ENCODE peak calls at places on chromosomes 4 and X, in ten cellular contexts. I is GDM1, U is activated T-helper 1 cell treated with Interleukin-2 at 50 U/mL for 16 hours, G is substantia nigra, J is smooth muscle cell of the brain vasculature, E is kidney tubule cell, V is NCI-H146, S is glutamatergic neuron, C is HEK293T, X is Calu3. Y is an unnamed sample.
A peak's percentile ranks its signal among the peaks of the same experiment; 100 is the strongest.

GRCh38 chrX:82998163-82998562 is 509.9 kb upstream of the POU3F4 start:
- DNase-seq in C (no peak), I (no peak), U (no peak), E (no peak), J (no peak), X (no peak), S (no peak), G (no peak), V (no peak), Y (no peak)

GRCh38 chr4:126715067-126715466 is 917.7 kb upstream of the INTU start:
- DNase-seq in E (no peak), U (no peak), I (no peak), V (no peak), C (no peak), S (no peak), J (no peak), G (no peak), X (no peak), Y (no peak)

GRCh38 chr4:14334166-14334565 is 668.1 kb upstream of the CPEB2 start:
- DNase-seq in I (no peak), E (no peak), X (no peak), S (no peak), V (no peak), J (no peak), C (no peak), U (no peak), G (no peak), Y (no peak)

GRCh38 chr4:74659576-74660411 is 134.5 kb downstream of the BTC start:
- DNase-seq in V (no peak), C (no peak), J (peak; percentile 88), E (peak; percentile 99), X (peak; percentile 69), U (no peak), G (no peak), I (peak; percentile 36), S (no peak), Y (peak; percentile 53)

GRCh38 chrX:110003167-110004156 is 548 bp downstream of the TMEM164 start:
- DNase-seq in V (peak; percentile 24), E (peak; percentile 29), C (no peak), G (no peak), J (no peak), U (no peak), I (no peak), S (peak; percentile 12), X (peak; percentile 26), Y (peak; percentile 25)

GRCh38 chr4:121278811-121279368 is 101.9 kb downstream of the QRFPR start:
- DNase-seq in I (no peak), J (no peak), U (no peak), C (no peak), G (no peak), X (no peak), S (no peak), V (no peak), E (peak; percentile 9), Y (no peak)

GRCh38 chr4:89056953-89057398 is at the start of gene FAM13A:
- DNase-seq in G (no peak), C (peak; percentile 79), J (peak; percentile 90), X (peak; percentile 62), U (no peak), E (peak; percentile 93), V (peak; percentile 72), S (peak; percentile 51), I (peak; percentile 85), Y (peak; percentile 51)

GRCh38 chr4:98481167-98481566 is 177.2 kb downstream of the TSPAN5 start:
- DNase-seq in S (no peak), V (no peak), I (no peak), J (no peak), X (no peak), G (no peak), C (no peak), U (no peak), E (no peak), Y (no peak)

GRCh38 chr4:4226606-4227438 is at the start of gene OTOP1:
- DNase-seq in I (no peak), J (no peak), E (no peak), V (no peak), G (no peak), X (no peak), S (peak; percentile 46), U (no peak), C (no peak), Y (no peak)

GRCh38 chr4:134201216-134202098 is at the start of gene PABPC4L:
- DNase-seq in V (peak; percentile 59), S (peak; percentile 32), I (no peak), X (no peak), G (no peak), C (peak; percentile 72), J (no peak), E (peak; percentile 38), U (no peak), Y (peak; percentile 56)

Y was measured in PC-9.